ENCODE peak calls at places on chromosomes 16 and 17, in eight cellular contexts. One of them, this sample, is unnamed.
A peak's percentile ranks its signal among the peaks of the same experiment; 100 is the strongest.

GRCh38 chr16:3577302-3577752 is at the start of gene NLRC3:
- DNase-seq in WTC11: no peak
- DNase-seq in progenitor cell of endocrine pancreas: no peak
- DNase-seq in transverse colon: peak; percentile 28
- DNase-seq in H1: no peak
- DNase-seq in coronary artery: no peak
- DNase-seq in B cell: no peak
- DNase-seq in GM23338: no peak
- DNase-seq in this sample: no peak

GRCh38 chr17:41024702-41025101 is 2.3 kb downstream of the KRTAP1-5 start:
- DNase-seq in GM23338: no peak
- DNase-seq in B cell: no peak
- DNase-seq in WTC11: no peak
- DNase-seq in H1: no peak
- DNase-seq in coronary artery: no peak
- DNase-seq in transverse colon: no peak
- DNase-seq in progenitor cell of endocrine pancreas: no peak
- DNase-seq in this sample: no peak

GRCh38 chr17:19460695-19461094 is 49.7 kb downstream of the RNF112 start:
- DNase-seq in progenitor cell of endocrine pancreas: no peak
- DNase-seq in GM23338: peak; percentile 34
- DNase-seq in WTC11: no peak
- DNase-seq in transverse colon: peak; percentile 22
- DNase-seq in coronary artery: peak; percentile 16
- DNase-seq in H1: no peak
- DNase-seq in B cell: no peak
- DNase-seq in this sample: no peak

GRCh38 chr17:19415311-19415710 is 4.3 kb downstream of the RNF112 start:
- DNase-seq in WTC11: no peak
- DNase-seq in transverse colon: no peak
- DNase-seq in progenitor cell of endocrine pancreas: no peak
- DNase-seq in coronary artery: no peak
- DNase-seq in GM23338: no peak
- DNase-seq in H1: no peak
- DNase-seq in B cell: no peak
- DNase-seq in this sample: no peak

GRCh38 chr17:63475491-63476412 is 1.1 kb upstream of the ACE start:
- DNase-seq in transverse colon: no peak
- DNase-seq in progenitor cell of endocrine pancreas: no peak
- DNase-seq in WTC11: no peak
- DNase-seq in coronary artery: no peak
- DNase-seq in GM23338: peak; percentile 39
- DNase-seq in H1: no peak
- DNase-seq in B cell: no peak
- DNase-seq in this sample: no peak

GRCh38 chr17:74523308-74523707 is 8.0 kb downstream of the CD300LB start:
- DNase-seq in WTC11: no peak
- DNase-seq in B cell: no peak
- DNase-seq in H1: no peak
- DNase-seq in transverse colon: no peak
- DNase-seq in progenitor cell of endocrine pancreas: no peak
- DNase-seq in GM23338: no peak
- DNase-seq in coronary artery: peak; percentile 38
- DNase-seq in this sample: no peak

GRCh38 chr16:57669476-57670162 is 1.5 kb downstream of the ADGRG3 start:
- DNase-seq in transverse colon: no peak
- DNase-seq in WTC11: no peak
- DNase-seq in GM23338: no peak
- DNase-seq in H1: no peak
- DNase-seq in B cell: no peak
- DNase-seq in coronary artery: no peak
- DNase-seq in progenitor cell of endocrine pancreas: no peak
- DNase-seq in this sample: no peak

GRCh38 chr16:660459-661183 is 7.3 kb upstream of the RHOT2 start:
- DNase-seq in progenitor cell of endocrine pancreas: peak; percentile 51
- DNase-seq in GM23338: peak; percentile 96
- DNase-seq in WTC11: peak; percentile 93
- DNase-seq in H1: no peak
- DNase-seq in B cell: peak; percentile 83
- DNase-seq in coronary artery: peak; percentile 92
- DNase-seq in transverse colon: peak; percentile 91
- DNase-seq in this sample: peak; percentile 91

GRCh38 chr16:87319011-87319410 is 1.8 kb upstream of the C16orf95 start:
- DNase-seq in H1: no peak
- DNase-seq in coronary artery: no peak
- DNase-seq in GM23338: no peak
- DNase-seq in B cell: no peak
- DNase-seq in transverse colon: no peak
- DNase-seq in progenitor cell of endocrine pancreas: no peak
- DNase-seq in WTC11: no peak
- DNase-seq in this sample: no peak

GRCh38 chr17:10121971-10122707 is 76.3 kb downstream of the GAS7 start:
- DNase-seq in B cell: peak; percentile 78
- DNase-seq in coronary artery: no peak
- DNase-seq in progenitor cell of endocrine pancreas: no peak
- DNase-seq in H1: no peak
- DNase-seq in transverse colon: no peak
- DNase-seq in WTC11: no peak
- DNase-seq in GM23338: no peak
- DNase-seq in this sample: no peak

GRCh38 chr16:1326946-1327618 is 6.4 kb upstream of the BAIAP3 start:
- DNase-seq in GM23338: no peak
- DNase-seq in coronary artery: no peak
- DNase-seq in progenitor cell of endocrine pancreas: no peak
- DNase-seq in B cell: no peak
- DNase-seq in H1: no peak
- DNase-seq in transverse colon: no peak
- DNase-seq in WTC11: no peak
- DNase-seq in this sample: no peak

DNA sequence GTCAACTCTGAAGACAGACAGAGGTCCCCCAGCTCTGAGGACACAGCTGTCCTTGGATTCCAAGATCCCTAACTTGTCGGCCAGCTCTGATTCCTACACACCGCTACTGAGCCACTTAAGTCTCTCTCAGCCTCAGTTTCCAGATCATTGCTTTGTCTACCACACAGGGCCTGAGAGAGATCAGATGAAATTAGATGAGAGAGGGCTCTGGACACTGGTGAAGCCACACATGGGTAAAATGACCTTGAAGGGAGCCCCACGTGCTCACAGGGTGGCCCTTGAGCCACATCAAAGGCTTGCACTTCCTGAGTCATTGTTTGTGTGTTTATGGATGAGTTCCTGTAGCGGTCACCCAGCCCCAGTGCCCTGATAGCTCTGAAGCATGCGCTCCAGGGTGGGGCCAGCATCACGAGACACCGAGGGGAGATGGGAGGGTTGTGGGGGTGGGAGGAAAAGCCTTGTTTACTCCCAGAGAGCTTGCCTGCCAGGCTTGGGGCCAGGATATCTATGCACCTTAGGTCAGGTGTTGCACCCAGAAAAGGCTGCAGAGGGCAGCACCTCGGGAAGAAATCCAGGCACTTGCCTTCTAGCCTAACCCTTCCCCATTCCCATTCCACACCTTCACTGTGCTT is 32.7 kb upstream of the SLC6A2 start:
- DNase-seq in WTC11: peak; percentile 73
- DNase-seq in GM23338: peak; percentile 86
- DNase-seq in progenitor cell of endocrine pancreas: no peak
- DNase-seq in transverse colon: no peak
- DNase-seq in coronary artery: no peak
- DNase-seq in B cell: no peak
- DNase-seq in H1: peak; percentile 41
- DNase-seq in this sample: peak; percentile 38
- TF ChIP-seq CTCF in WTC11: peak; percentile 28
- TF ChIP-seq CTCF in GM23338: peak; percentile 57
- TF ChIP-seq CTCF in progenitor cell of endocrine pancreas: peak; percentile 59
- TF ChIP-seq CTCF in transverse colon: no peak
- TF ChIP-seq CTCF in coronary artery: no peak
- TF ChIP-seq CTCF in B cell: no peak
- TF ChIP-seq CTCF in H1: peak; percentile 86
- TF ChIP-seq CTCF in this sample: peak; percentile 44

GRCh38 chr16:27272076-27272475 is 3.5 kb upstream of the NSMCE1 start:
- DNase-seq in progenitor cell of endocrine pancreas: no peak
- DNase-seq in B cell: no peak
- DNase-seq in coronary artery: no peak
- DNase-seq in H1: no peak
- DNase-seq in WTC11: no peak
- DNase-seq in GM23338: no peak
- DNase-seq in transverse colon: no peak
- DNase-seq in this sample: no peak

GRCh38 chr16:27275394-27275793 is 6.8 kb upstream of the NSMCE1 start:
- DNase-seq in coronary artery: no peak
- DNase-seq in transverse colon: no peak
- DNase-seq in WTC11: no peak
- DNase-seq in B cell: no peak
- DNase-seq in progenitor cell of endocrine pancreas: no peak
- DNase-seq in GM23338: no peak
- DNase-seq in H1: no peak
- DNase-seq in this sample: no peak

GRCh38 chr16:27273330-27273669 is 4.7 kb upstream of the NSMCE1 start:
- DNase-seq in GM23338: no peak
- DNase-seq in coronary artery: no peak
- DNase-seq in B cell: no peak
- DNase-seq in transverse colon: no peak
- DNase-seq in H1: no peak
- DNase-seq in WTC11: no peak
- DNase-seq in progenitor cell of endocrine pancreas: no peak
- DNase-seq in this sample: no peak

GRCh38 chr16:27270389-27270788 is 1.8 kb upstream of the NSMCE1 start:
- DNase-seq in H1: no peak
- DNase-seq in WTC11: no peak
- DNase-seq in GM23338: no peak
- DNase-seq in progenitor cell of endocrine pancreas: no peak
- DNase-seq in transverse colon: no peak
- DNase-seq in coronary artery: no peak
- DNase-seq in B cell: no peak
- DNase-seq in this sample: no peak

GRCh38 chr16:27273670-27274522 is 5.3 kb upstream of the NSMCE1 start:
- DNase-seq in H1: no peak
- DNase-seq in progenitor cell of endocrine pancreas: no peak
- DNase-seq in transverse colon: peak; percentile 41
- DNase-seq in GM23338: no peak
- DNase-seq in coronary artery: no peak
- DNase-seq in WTC11: no peak
- DNase-seq in B cell: no peak
- DNase-seq in this sample: no peak
- TF ChIP-seq CTCF in H1: no peak
- TF ChIP-seq CTCF in progenitor cell of endocrine pancreas: no peak
- TF ChIP-seq CTCF in transverse colon: peak; percentile 16
- TF ChIP-seq CTCF in GM23338: no peak
- TF ChIP-seq CTCF in coronary artery: no peak
- TF ChIP-seq CTCF in WTC11: no peak
- TF ChIP-seq CTCF in B cell: no peak
- TF ChIP-seq CTCF in this sample: no peak

GRCh38 chr17:15264542-15264941 is 584 bp downstream of the PMP22 start:
- DNase-seq in H1: no peak
- DNase-seq in WTC11: no peak
- DNase-seq in progenitor cell of endocrine pancreas: no peak
- DNase-seq in transverse colon: peak; percentile 83
- DNase-seq in coronary artery: no peak
- DNase-seq in GM23338: no peak
- DNase-seq in B cell: no peak
- DNase-seq in this sample: no peak

GRCh38 chr17:15263206-15263579 is 1.9 kb downstream of the PMP22 start:
- DNase-seq in H1: no peak
- DNase-seq in transverse colon: peak; percentile 77
- DNase-seq in WTC11: peak; percentile 57
- DNase-seq in progenitor cell of endocrine pancreas: no peak
- DNase-seq in GM23338: peak; percentile 76
- DNase-seq in coronary artery: peak; percentile 97
- DNase-seq in B cell: no peak
- DNase-seq in this sample: peak; percentile 55

GRCh38 chr17:15266325-15266950 is 1.3 kb upstream of the PMP22 start:
- DNase-seq in GM23338: no peak
- DNase-seq in WTC11: no peak
- DNase-seq in transverse colon: no peak
- DNase-seq in B cell: no peak
- DNase-seq in progenitor cell of endocrine pancreas: no peak
- DNase-seq in coronary artery: no peak
- DNase-seq in H1: no peak
- DNase-seq in this sample: no peak

GRCh38 chr17:15263680-15264079 is 1.4 kb downstream of the PMP22 start:
- DNase-seq in GM23338: no peak
- DNase-seq in coronary artery: no peak
- DNase-seq in B cell: no peak
- DNase-seq in transverse colon: no peak
- DNase-seq in progenitor cell of endocrine pancreas: no peak
- DNase-seq in WTC11: no peak
- DNase-seq in H1: no peak
- DNase-seq in this sample: no peak

GRCh38 chr17:15265131-15265530 is at the start of gene PMP22:
- DNase-seq in H1: no peak
- DNase-seq in B cell: no peak
- DNase-seq in GM23338: peak; percentile 37
- DNase-seq in WTC11: no peak
- DNase-seq in progenitor cell of endocrine pancreas: no peak
- DNase-seq in transverse colon: peak; percentile 24
- DNase-seq in coronary artery: no peak
- DNase-seq in this sample: no peak
- TF ChIP-seq CTCF in H1: no peak
- TF ChIP-seq CTCF in B cell: no peak
- TF ChIP-seq CTCF in GM23338: no peak
- TF ChIP-seq CTCF in WTC11: no peak
- TF ChIP-seq CTCF in progenitor cell of endocrine pancreas: no peak
- TF ChIP-seq CTCF in transverse colon: peak; percentile 36
- TF ChIP-seq CTCF in coronary artery: no peak
- TF ChIP-seq CTCF in this sample: no peak

GRCh38 chr16:30416047-30416603 is 8.7 kb downstream of the ZNF771 start:
- DNase-seq in GM23338: no peak
- DNase-seq in B cell: no peak
- DNase-seq in progenitor cell of endocrine pancreas: no peak
- DNase-seq in WTC11: no peak
- DNase-seq in transverse colon: no peak
- DNase-seq in H1: no peak
- DNase-seq in coronary artery: no peak
- DNase-seq in this sample: no peak

GRCh38 chr16:30417447-30418349 is 10.3 kb downstream of the ZNF771 start:
- DNase-seq in progenitor cell of endocrine pancreas: peak; percentile 80
- DNase-seq in B cell: peak; percentile 88
- DNase-seq in transverse colon: peak; percentile 90
- DNase-seq in GM23338: peak; percentile 97
- DNase-seq in WTC11: peak; percentile 88
- DNase-seq in coronary artery: no peak
- DNase-seq in H1: peak; percentile 94
- DNase-seq in this sample: peak; percentile 80

GRCh38 chr16:30421010-30421409 is 8.8 kb downstream of the DCTPP1 start:
- DNase-seq in transverse colon: no peak
- DNase-seq in H1: no peak
- DNase-seq in B cell: no peak
- DNase-seq in progenitor cell of endocrine pancreas: no peak
- DNase-seq in WTC11: no peak
- DNase-seq in coronary artery: no peak
- DNase-seq in GM23338: no peak
- DNase-seq in this sample: no peak

GRCh38 chr16:30416624-30417298 is 9.4 kb downstream of the ZNF771 start:
- DNase-seq in transverse colon: no peak
- DNase-seq in coronary artery: no peak
- DNase-seq in H1: no peak
- DNase-seq in GM23338: peak; percentile 18
- DNase-seq in WTC11: no peak
- DNase-seq in progenitor cell of endocrine pancreas: no peak
- DNase-seq in B cell: no peak
- DNase-seq in this sample: no peak

GRCh38 chr16:30418350-30419181 is 11.2 kb downstream of the ZNF771 start:
- DNase-seq in progenitor cell of endocrine pancreas: no peak
- DNase-seq in H1: no peak
- DNase-seq in B cell: no peak
- DNase-seq in WTC11: no peak
- DNase-seq in transverse colon: peak; percentile 50
- DNase-seq in coronary artery: no peak
- DNase-seq in GM23338: peak; percentile 30
- DNase-seq in this sample: no peak
- TF ChIP-seq CTCF in progenitor cell of endocrine pancreas: no peak
- TF ChIP-seq CTCF in H1: no peak
- TF ChIP-seq CTCF in B cell: peak; percentile 4
- TF ChIP-seq CTCF in WTC11: no peak
- TF ChIP-seq CTCF in transverse colon: no peak
- TF ChIP-seq CTCF in coronary artery: no peak
- TF ChIP-seq CTCF in GM23338: peak; percentile 15
- TF ChIP-seq CTCF in this sample: no peak